ENCODE peak calls at places on chromosomes 1 and 21, in five cellular contexts. L is K562, S is GM12878, D is H1, E is HepG2. X is an unnamed sample.

GRCh38 chr1:226920446-226920894 is 19.6 kb upstream of the COQ8A start:
- DNase-seq in E (peak), L (no peak), S (no peak), D (no peak), X (no peak)

GRCh38 chr1:85297855-85298629 is 21.6 kb upstream of the BCL10 start:
- DNase-seq in E (peak), D (no peak), S (peak), L (no peak), X (no peak)

GRCh38 chr1:211411639-211412038 is 80.3 kb downstream of the RD3 start:
- DNase-seq in D (no peak), S (no peak), L (no peak), E (no peak), X (no peak)

GRCh38 chr1:170445096-170445495 is 86.9 kb upstream of the GORAB start:
- DNase-seq in L (no peak), S (no peak), D (no peak), E (no peak), X (no peak)

GRCh38 chr1:114320586-114320985 is 166.9 kb upstream of the SYT6 start:
- DNase-seq in D (no peak), E (no peak), L (no peak), S (no peak), X (no peak)

GRCh38 chr21:46422636-46423241 is 36.0 kb upstream of the DIP2A start:
- DNase-seq in E (no peak), L (no peak), D (no peak), S (no peak), X (no peak)

GRCh38 chr1:220221670-220222069 is 50.6 kb downstream of the RAB3GAP2 start:
- DNase-seq in L (no peak), S (no peak), D (no peak), E (no peak), X (no peak)

GRCh38 chr1:154014154-154014910 is 23.8 kb downstream of the RPS27 start:
- DNase-seq in D (no peak), L (no peak), S (no peak), E (no peak), X (no peak)

GRCh38 chr21:40717008-40717407 is 129.9 kb downstream of the DSCAM start:
- DNase-seq in D (no peak), S (no peak), L (no peak), E (no peak), X (no peak)

GRCh38 chr1:88462481-88463261 is 221.4 kb upstream of the PKN2 start:
- DNase-seq in D (peak), L (no peak), E (no peak), S (no peak), X (peak)

GRCh38 chr1:64515427-64515826 is 45.5 kb downstream of the CACHD1 start:
- DNase-seq in L (no peak), S (no peak), D (no peak), E (no peak), X (no peak)

GRCh38 chr1:85284202-85284601 is 7.8 kb upstream of the BCL10 start:
- DNase-seq in D (no peak), L (no peak), E (peak), S (no peak), X (no peak)

GRCh38 chr1:183470147-183470960 is 1.9 kb upstream of the SMG7 start:
- DNase-seq in D (peak), L (peak), S (peak), E (peak), X (peak)
- TF ChIP-seq CREB1 in D (peak), L (peak), S (peak), E (peak), X (no peak)

DNA sequence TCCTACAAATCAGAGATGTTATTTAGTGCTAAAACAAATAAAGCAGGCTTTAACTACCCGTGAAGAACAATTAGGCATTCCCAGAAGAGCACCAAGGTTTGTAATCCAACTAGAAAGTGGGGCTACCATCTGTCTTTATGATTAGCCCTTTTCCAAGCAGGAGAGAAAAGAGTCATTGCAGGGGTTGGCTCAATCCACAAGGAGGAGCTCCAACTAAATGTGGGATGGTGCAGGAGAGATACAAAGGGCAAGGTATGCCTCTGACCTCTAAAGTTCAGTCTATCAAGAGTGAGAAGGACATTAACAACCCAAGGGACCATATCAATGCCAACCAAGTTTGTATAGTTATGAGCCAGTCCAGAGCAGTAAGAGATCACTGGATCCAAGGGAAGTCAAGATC is 382.7 kb upstream of the DUSP10 start:
- DNase-seq in L (no peak), D (no peak), E (no peak), S (no peak), X (no peak)
- TF ChIP-seq CTCF in L (no peak), D (no peak), E (peak), S (no peak), X (peak)

GRCh38 chr21:26964379-26964778 is 2.5 kb downstream of the ADAMTS5 start:
- DNase-seq in D (no peak), S (no peak), E (no peak), L (no peak), X (peak)

GRCh38 chr21:26966360-26966977 is 419 bp downstream of the ADAMTS5 start:
- DNase-seq in S (no peak), E (no peak), D (peak), L (no peak), X (no peak)

GRCh38 chr21:26965091-26965566 is 1.8 kb downstream of the ADAMTS5 start:
- DNase-seq in E (no peak), L (no peak), S (no peak), D (no peak), X (no peak)

GRCh38 chr21:26965567-26966359 is 1.1 kb downstream of the ADAMTS5 start:
- DNase-seq in L (no peak), E (no peak), D (peak), S (no peak), X (peak)

GRCh38 chr21:26966978-26967913 is at the start of gene ADAMTS5:
- DNase-seq in D (peak), E (no peak), L (no peak), S (no peak), X (peak)
- TF ChIP-seq USF2 in D (no peak), E (no peak), L (no peak), S (no peak), X (no peak)

GRCh38 chr1:178933709-178934573 is 63.1 kb upstream of the ANGPTL1 start:
- DNase-seq in D (no peak), L (no peak), S (no peak), E (no peak), X (no peak)
- TF ChIP-seq CREB1 in D (no peak), L (no peak), S (no peak), E (no peak), X (no peak)

DNA sequence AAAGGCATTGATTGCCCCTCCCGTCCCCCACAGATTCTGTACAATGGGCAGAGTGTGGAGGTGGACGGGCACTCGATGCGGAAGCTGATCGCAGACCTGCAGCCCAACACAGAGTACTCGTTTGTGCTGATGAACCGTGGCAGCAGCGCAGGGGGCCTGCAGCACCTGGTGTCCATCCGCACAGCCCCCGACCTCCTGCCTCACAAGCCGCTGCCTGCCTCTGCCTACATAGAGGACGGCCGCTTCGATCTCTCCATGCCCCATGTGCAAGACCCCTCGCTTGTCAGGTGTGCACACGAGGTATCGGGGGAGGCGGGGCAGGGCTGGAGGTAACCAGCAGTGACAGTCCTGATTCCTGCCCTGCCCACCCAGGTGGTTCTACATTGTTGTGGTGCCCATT is 44.8 kb upstream of the KDM4A start:
- DNase-seq in D (no peak), L (no peak), S (no peak), E (no peak), X (no peak)
- TF ChIP-seq CTCF in D (no peak), L (no peak), S (no peak), E (no peak), X (no peak)

GRCh38 chr21:43758811-43759210 is 17.3 kb downstream of the CSTB start:
- DNase-seq in E (no peak), S (no peak), L (no peak), D (no peak), X (no peak)
- TF ChIP-seq USF2 in E (no peak), S (no peak), L (no peak), D (no peak), X (no peak)

DNA sequence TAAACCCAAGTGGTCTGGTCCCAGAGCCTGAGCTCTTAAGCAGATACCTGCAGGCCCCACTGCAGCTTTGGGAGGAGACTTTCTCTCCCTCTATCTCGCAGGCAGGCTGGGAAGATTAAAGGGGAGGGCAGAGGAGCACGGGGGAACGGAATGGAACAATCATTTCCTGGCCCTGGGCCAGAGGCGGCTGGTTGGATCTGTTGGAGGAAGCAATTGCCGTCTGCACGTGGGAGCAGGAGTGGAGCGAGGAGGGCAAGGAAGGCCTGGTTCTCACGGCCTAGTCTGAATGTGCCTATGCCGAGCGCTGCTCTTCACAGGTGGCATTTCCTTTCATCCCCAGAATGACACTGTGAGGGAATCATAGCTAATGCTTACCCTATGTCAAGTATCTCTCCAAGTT is 23.7 kb downstream of the NKAIN1 start:
- DNase-seq in S (no peak), E (no peak), D (no peak), L (no peak), X (peak)
- TF ChIP-seq CREB1 in S (no peak), E (no peak), D (no peak), L (no peak), X (no peak)

GRCh38 chr1:39638965-39639332 is 494 bp downstream of the HEYL start:
- DNase-seq in L (no peak), D (no peak), S (no peak), E (no peak), X (no peak)

GRCh38 chr1:39640861-39641260 is 1.4 kb upstream of the HEYL start:
- DNase-seq in S (no peak), D (no peak), L (no peak), E (no peak), X (no peak)

GRCh38 chr1:39637301-39637700 is 2.1 kb downstream of the HEYL start:
- DNase-seq in S (no peak), E (no peak), L (no peak), D (no peak), X (no peak)

GRCh38 chr1:39642796-39643195 is 3.4 kb upstream of the HEYL start:
- DNase-seq in D (no peak), L (no peak), E (no peak), S (no peak), X (no peak)

GRCh38 chr1:39639333-39640130 is at the start of gene HEYL:
- DNase-seq in E (peak), D (peak), S (no peak), L (peak), X (peak)
- TF ChIP-seq CTCF in E (peak), D (peak), S (peak), L (peak), X (peak)

DNA sequence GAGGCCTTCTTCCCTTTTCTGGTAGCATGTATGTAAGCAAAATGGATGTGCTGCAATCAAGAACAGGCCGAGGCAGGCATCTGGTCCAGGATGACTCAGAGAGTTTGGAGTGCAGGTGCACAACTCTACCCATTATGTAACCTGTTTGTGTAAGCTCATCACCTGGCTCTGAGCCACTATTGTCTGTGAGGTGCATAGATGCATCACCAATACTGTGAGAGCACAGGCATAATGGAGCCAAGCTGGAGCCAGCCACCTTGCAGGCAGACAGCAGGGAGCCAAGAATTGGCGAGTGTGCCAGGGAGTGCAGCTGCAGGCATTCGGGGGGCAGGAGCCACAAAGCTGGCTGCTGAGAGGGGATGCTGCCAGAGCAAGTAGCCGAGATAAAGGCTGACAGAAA is 549.9 kb upstream of the RGS18 start:
- DNase-seq in L (no peak), S (no peak), E (peak), D (no peak), X (no peak)
- TF ChIP-seq USF2 in L (no peak), S (no peak), E (no peak), D (no peak), X (no peak)

GRCh38 chr1:2106681-2107405 is 56.6 kb downstream of the PRKCZ start:
- DNase-seq in E (no peak), S (no peak), D (no peak), L (no peak), X (no peak)

GRCh38 chr1:2107586-2108212 is 57.5 kb downstream of the PRKCZ start:
- DNase-seq in E (no peak), L (no peak), S (no peak), D (no peak), X (no peak)

GRCh38 chr1:2108877-2109580 is 58.8 kb downstream of the PRKCZ start:
- DNase-seq in S (no peak), D (no peak), L (no peak), E (no peak), X (no peak)

GRCh38 chr1:2109581-2110021 is 59.4 kb downstream of the PRKCZ start:
- DNase-seq in L (no peak), D (no peak), S (no peak), E (no peak), X (no peak)

GRCh38 chr1:2108213-2108876 is 58.1 kb downstream of the PRKCZ start:
- DNase-seq in L (peak), E (peak), S (no peak), D (peak), X (peak)
- TF ChIP-seq CREB1 in L (no peak), E (no peak), S (no peak), D (peak), X (no peak)